ENCODE peak calls at places on chromosome 16, in ten cellular contexts. P is right cardiac atrium; U is aorta; H is right atrium auricular region; M is colonic mucosa; X is IMR-90; J is CD8-positive, alpha-beta memory T cell; K is upper lobe of right lung; S is prostate gland; F is A549. C is an unnamed sample.

GRCh38 chr16:89921699-89922476 is 1.3 kb upstream of the TUBB3 start:
- DNase-seq in P (peak; percentile 95), U (peak; percentile 96), H (peak; percentile 92), M (peak; percentile 54), X (peak; percentile 94), J (no peak), K (peak; percentile 80), S (no peak), F (peak; percentile 90), C (no peak)

GRCh38 chr16:75322706-75323105 is 71.3 kb upstream of the BCAR1 start:
- DNase-seq in P (no peak), U (no peak), H (no peak), M (no peak), X (peak; percentile 64), J (no peak), K (no peak), S (no peak), F (no peak), C (no peak)

GRCh38 chr16:51151951-51152663 is 1.0 kb upstream of the SALL1 start:
- DNase-seq in P (peak; percentile 85), U (no peak), H (no peak), M (peak; percentile 36), X (peak; percentile 80), J (no peak), K (no peak), S (no peak), F (peak; percentile 16), C (no peak)

GRCh38 chr16:75250089-75250808 is 1.2 kb downstream of the BCAR1 start:
- DNase-seq in P (peak; percentile 30), U (no peak), H (no peak), M (peak; percentile 87), X (no peak), J (no peak), K (peak; percentile 81), S (peak; percentile 31), F (no peak), C (no peak)

GRCh38 chr16:88667496-88667895 is 4.6 kb upstream of the MVD start:
- DNase-seq in P (no peak), U (no peak), H (no peak), M (no peak), X (no peak), J (no peak), K (no peak), S (no peak), F (no peak), C (no peak)

GRCh38 chr16:12344577-12345343 is 368.2 kb downstream of the SNX29 start:
- DNase-seq in P (no peak), U (no peak), H (no peak), M (no peak), X (no peak), J (no peak), K (no peak), S (no peak), F (no peak), C (no peak)

GRCh38 chr16:72626623-72627022 is 421.3 kb downstream of the ZFHX3 start:
- DNase-seq in P (no peak), U (no peak), H (no peak), M (no peak), X (no peak), J (no peak), K (no peak), S (no peak), F (no peak), C (no peak)

GRCh38 chr16:85473909-85474640 is 139.0 kb upstream of the GSE1 start:
- DNase-seq in P (no peak), U (no peak), H (no peak), M (no peak), X (no peak), J (no peak), K (no peak), S (no peak), F (no peak), C (no peak)

GRCh38 chr16:67803894-67804293 is 2.5 kb downstream of the RANBP10 start:
- DNase-seq in P (no peak), U (no peak), H (no peak), M (no peak), X (no peak), J (no peak), K (no peak), S (no peak), F (no peak), C (peak; percentile 80)

GRCh38 chr16:66471696-66472393 is 44.8 kb downstream of the BEAN1 start:
- DNase-seq in P (no peak), U (peak; percentile 59), H (no peak), M (no peak), X (no peak), J (no peak), K (no peak), S (no peak), F (no peak), C (no peak)

GRCh38 chr16:88665148-88665547 is 2.3 kb upstream of the MVD start:
- DNase-seq in P (no peak), U (no peak), H (no peak), M (no peak), X (no peak), J (no peak), K (no peak), S (no peak), F (no peak), C (no peak)

DNA sequence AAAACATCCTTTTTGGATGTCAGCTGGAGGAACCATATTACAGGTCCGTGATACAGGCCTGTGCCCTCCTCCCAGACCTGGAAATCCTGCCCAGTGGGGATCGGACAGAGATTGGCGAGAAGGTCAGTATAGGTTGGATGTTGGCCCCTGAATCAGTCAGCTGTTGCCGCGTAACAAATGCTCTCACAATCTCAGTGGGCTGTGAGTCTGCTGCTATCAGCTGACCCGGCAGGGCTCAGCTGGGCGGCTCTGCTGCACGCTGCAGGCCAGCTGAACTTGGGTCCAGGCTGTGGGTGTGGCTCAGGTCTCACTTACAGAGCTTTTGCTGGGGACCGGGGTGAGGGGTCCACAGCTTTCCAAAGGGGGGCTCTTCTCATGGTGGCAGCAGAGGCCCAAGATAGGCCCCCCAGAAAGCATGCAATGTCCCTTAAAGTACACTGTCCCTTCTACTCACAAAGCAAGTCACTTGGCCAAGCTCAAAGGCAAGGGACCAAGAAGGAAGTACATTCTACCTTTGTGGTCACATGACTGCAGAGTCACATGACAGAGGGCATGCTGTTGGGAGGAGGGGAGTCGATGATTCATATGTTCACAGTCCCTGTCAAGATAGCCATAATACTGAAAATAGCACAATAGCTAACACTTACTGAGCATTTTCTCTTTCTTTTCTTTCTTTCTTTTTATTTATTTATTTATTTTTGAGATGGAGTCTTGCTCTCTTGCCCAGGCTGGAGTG is 134.2 kb downstream of the ABCC1 start:
- DNase-seq in P (no peak), U (no peak), H (no peak), M (no peak), X (peak; percentile 61), J (no peak), K (no peak), S (no peak), F (peak; percentile 85), C (no peak)
- H3K9me3 ChIP-seq in P (no peaks in the 10 kb centered on the region), U (no peaks in the 10 kb centered on the region), H (no peaks in the 10 kb centered on the region), M (no peaks in the 10 kb centered on the region), X (peaks cover 12% of the 10 kb centered on the region), J (no peaks in the 10 kb centered on the region), K (no peaks in the 10 kb centered on the region), S (no peaks in the 10 kb centered on the region), F (peaks cover 10% of the 10 kb centered on the region), C (no peaks in the 10 kb centered on the region)

DNA sequence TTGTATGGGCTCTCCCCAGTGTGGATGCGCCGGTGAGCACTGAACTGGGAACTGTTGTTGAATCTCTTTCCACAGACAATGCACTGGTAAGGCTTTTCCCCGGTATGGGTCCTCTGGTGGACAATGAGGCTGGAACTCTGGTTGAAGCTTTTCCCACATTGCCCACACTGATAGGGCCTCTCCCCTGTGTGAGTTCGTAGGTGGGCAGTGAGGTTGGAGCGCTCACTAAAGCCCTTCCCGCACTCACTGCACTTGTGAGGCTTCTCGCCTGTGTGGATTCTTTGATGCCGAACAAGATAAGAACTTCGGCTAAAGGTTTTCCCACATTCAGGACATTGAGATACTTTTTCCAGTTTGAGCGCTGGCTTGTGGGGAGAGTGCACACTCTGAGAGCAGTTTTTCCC is 17.8 kb downstream of the ZSCAN32 start:
- DNase-seq in P (no peak), U (no peak), H (no peak), M (no peak), X (no peak), J (no peak), K (no peak), S (no peak), F (peak; percentile 19), C (no peak)
- H3K9me3 ChIP-seq in P (peaks cover 45% of the 10 kb centered on the region), U (peaks cover 47% of the 10 kb centered on the region), H (peaks cover 43% of the 10 kb centered on the region), M (peaks cover 29% of the 10 kb centered on the region), X (peaks cover 74% of the 10 kb centered on the region), J (peaks cover 45% of the 10 kb centered on the region), K (peaks cover 70% of the 10 kb centered on the region), S (peaks cover 2% of the 10 kb centered on the region), F (peaks cover 88% of the 10 kb centered on the region), C (peaks cover 20% of the 10 kb centered on the region)

DNA sequence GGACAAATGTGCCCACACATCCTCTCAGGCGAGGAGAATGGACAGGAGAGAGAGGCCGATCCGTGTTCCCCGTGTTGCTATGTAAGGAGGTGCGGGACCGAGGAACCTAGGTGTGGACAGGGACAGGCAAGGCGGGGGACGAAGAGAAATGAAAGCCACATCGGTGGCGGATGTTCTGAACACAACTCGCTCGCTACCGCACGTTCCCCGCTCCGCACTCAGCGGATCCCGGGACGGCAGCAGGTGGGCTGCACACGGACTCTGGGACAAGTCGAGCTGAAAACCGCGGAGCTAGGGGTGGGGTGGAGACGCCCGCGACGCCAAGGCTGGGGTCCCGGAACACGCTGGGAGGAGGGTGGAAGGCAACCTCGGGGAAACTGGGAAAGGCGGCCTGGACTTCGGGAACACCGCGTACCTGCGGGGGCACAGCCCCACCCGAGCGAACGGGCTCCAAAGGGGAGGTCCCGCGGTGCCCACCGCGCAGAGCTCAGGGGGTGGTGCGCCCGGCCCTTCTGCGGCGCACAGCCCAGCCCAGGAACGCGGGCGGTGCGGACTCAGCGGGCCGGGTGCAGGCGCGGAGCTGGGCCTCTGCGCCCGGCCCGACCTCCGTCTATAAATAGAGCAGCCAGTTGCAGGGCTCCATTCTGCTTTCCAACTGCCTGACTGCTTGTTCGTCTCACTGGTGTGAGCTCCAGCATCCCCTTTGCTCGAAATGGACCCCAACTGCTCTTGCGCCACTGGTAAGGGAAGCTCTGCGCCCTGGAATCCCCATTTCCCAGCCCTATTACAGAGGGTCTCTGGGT is at the start of gene MT1E:
- DNase-seq in P (peak; percentile 86), U (peak; percentile 93), H (peak; percentile 89), M (peak; percentile 76), X (peak; percentile 76), J (no peak), K (peak; percentile 92), S (peak; percentile 50), F (no peak), C (no peak)
- H3K9me3 ChIP-seq in P (no peaks in the 10 kb centered on the region), U (no peaks in the 10 kb centered on the region), H (no peaks in the 10 kb centered on the region), M (no peaks in the 10 kb centered on the region), X (no peaks in the 10 kb centered on the region), J (no peaks in the 10 kb centered on the region), K (no peaks in the 10 kb centered on the region), S (no peaks in the 10 kb centered on the region), F (no peaks in the 10 kb centered on the region), C (no peaks in the 10 kb centered on the region)

GRCh38 chr16:79021991-79022390 is 578.5 kb downstream of the MAF start:
- DNase-seq in P (no peak), U (no peak), H (no peak), M (no peak), X (no peak), J (no peak), K (no peak), S (no peak), F (no peak), C (no peak)

DNA sequence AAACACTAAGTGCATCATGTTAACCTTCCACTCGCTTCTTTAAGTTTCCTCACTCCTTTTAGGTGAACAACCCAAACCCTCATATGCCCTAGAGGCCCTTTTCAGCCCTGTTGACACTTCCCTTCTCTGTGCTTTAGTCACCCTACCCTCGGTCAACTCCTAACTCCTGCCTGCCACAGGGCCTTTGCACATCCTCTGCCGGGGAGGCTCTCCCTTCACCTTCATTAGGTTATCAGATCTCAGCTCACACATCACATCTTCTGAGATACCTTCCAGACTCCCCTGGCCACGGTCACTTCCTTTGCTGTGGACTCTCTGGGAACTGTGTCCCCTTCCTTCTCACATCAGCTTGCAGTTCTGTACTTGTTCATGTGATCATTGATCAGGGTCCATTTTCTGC is 574.4 kb downstream of the MAF start:
- DNase-seq in P (no peak), U (no peak), H (no peak), M (no peak), X (no peak), J (no peak), K (no peak), S (no peak), F (no peak), C (no peak)
- H3K9me3 ChIP-seq in P (no peaks in the 10 kb centered on the region), U (no peaks in the 10 kb centered on the region), H (no peaks in the 10 kb centered on the region), M (no peaks in the 10 kb centered on the region), X (peaks cover 29% of the 10 kb centered on the region), J (no peaks in the 10 kb centered on the region), K (no peaks in the 10 kb centered on the region), S (no peaks in the 10 kb centered on the region), F (no peaks in the 10 kb centered on the region), C (no peaks in the 10 kb centered on the region)

C was measured in spleen.